ENCODE peak calls at places on chromosomes 7 and 10, in five cellular contexts. M is suprapubic skin, G is SK-N-SH, T is tibial nerve, F is ovary. B is an unnamed sample. For H3K36me3, the result is how much of the 10 kb centered on the place peaks cover.

GRCh38 chr7:138006106-138006505 is 4.2 kb upstream of the CREB3L2 start:
- DNase-seq in M (no peak), G (no peak), T (no peak), F (no peak), B (no peak)

GRCh38 chr7:139118234-139118802 is 8.8 kb upstream of the ZC3HAV1 start:
- DNase-seq in M (no peak), G (no peak), T (no peak), F (no peak), B (no peak)

GRCh38 chr7:40986351-40986873 is 716.5 kb downstream of the INHBA start:
- DNase-seq in M (no peak), G (no peak), T (no peak), F (no peak), B (no peak)

GRCh38 chr7:78562191-78562590 is 763.6 kb downstream of the PHTF2 start:
- DNase-seq in M (no peak), G (no peak), T (no peak), F (no peak), B (no peak)

GRCh38 chr10:100021322-100021721 is 11.6 kb upstream of the DNMBP start:
- DNase-seq in M (no peak), G (no peak), T (no peak), F (no peak), B (no peak)

GRCh38 chr7:130365093-130365492 is 15.2 kb upstream of the CPA1 start:
- DNase-seq in M (no peak), G (no peak), T (no peak), F (no peak), B (no peak)

GRCh38 chr10:89805599-89806013 is 104.2 kb downstream of the KIF20B start:
- DNase-seq in M (no peak), G (no peak), T (no peak), F (no peak), B (no peak)

GRCh38 chr7:123115331-123115730 is 84.4 kb downstream of the SLC13A1 start:
- DNase-seq in M (no peak), G (no peak), T (no peak), F (no peak), B (no peak)

GRCh38 chr10:17238445-17239275 is 10.6 kb downstream of the VIM start:
- DNase-seq in M (no peak), G (no peak), T (no peak), F (no peak), B (no peak)

GRCh38 chr10:79292789-79293746 is 54.2 kb upstream of the PPIF start:
- DNase-seq in M (no peak), G (peak), T (no peak), F (no peak), B (no peak)

GRCh38 chr7:100568176-100568935 is 5.3 kb downstream of the SAP25 start:
- DNase-seq in M (no peak), G (peak), T (no peak), F (peak), B (peak)

GRCh38 chr10:72009430-72010081 is 45.4 kb downstream of the CHST3 start:
- DNase-seq in M (peak), G (peak), T (peak), F (peak), B (peak)

GRCh38 chr10:82378146-82378545 is 503.2 kb downstream of the NRG3 start:
- DNase-seq in M (no peak), G (peak), T (no peak), F (no peak), B (no peak)

GRCh38 chr10:123808873-123809272 is 82.7 kb downstream of the CPXM2 start:
- DNase-seq in M (no peak), G (no peak), T (no peak), F (no peak), B (no peak)

GRCh38 chr7:42986213-42986612 is 54.0 kb downstream of the MRPL32 start:
- DNase-seq in M (no peak), G (no peak), T (no peak), F (no peak), B (no peak)

GRCh38 chr7:104225441-104225840 is 17.6 kb upstream of the ORC5 start:
- DNase-seq in M (no peak), G (no peak), T (no peak), F (no peak), B (no peak)

GRCh38 chr10:44056947-44057811 is 327.7 kb downstream of the CXCL12 start:
- DNase-seq in M (no peak), G (no peak), T (no peak), F (no peak), B (no peak)

GRCh38 chr7:24891173-24891787 is 88.7 kb downstream of the OSBPL3 start:
- DNase-seq in M (no peak), G (no peak), T (no peak), F (no peak), B (no peak)

GRCh38 chr10:88091490-88092061 is 228.2 kb downstream of the PTEN start:
- DNase-seq in M (no peak), G (no peak), T (no peak), F (no peak), B (peak)

GRCh38 chr7:6258440-6259182 is 13.8 kb downstream of the CYTH3 start:
- DNase-seq in M (no peak), G (no peak), T (no peak), F (no peak), B (no peak)

GRCh38 chr10:71837085-71837827 is 13.8 kb downstream of the PSAP start:
- DNase-seq in M (no peak), G (peak), T (no peak), F (no peak), B (no peak)

GRCh38 chr7:131581241-131582157 is 25.1 kb upstream of the PODXL start:
- DNase-seq in M (no peak), G (no peak), T (no peak), F (no peak), B (no peak)

GRCh38 chr10:32957341-32958084 is 517 bp downstream of the ITGB1 start:
- DNase-seq in M (peak), G (peak), T (no peak), F (peak), B (peak)

GRCh38 chr7:23349484-23350157 is 50.5 kb downstream of the MALSU1 start:
- DNase-seq in M (no peak), G (peak), T (no peak), F (no peak), B (no peak)

GRCh38 chr10:44992070-44992731 is 8.5 kb upstream of the ZNF22 start:
- DNase-seq in M (peak), G (no peak), T (peak), F (peak), B (no peak)

GRCh38 chr7:18504965-18505364 is 9.4 kb downstream of the HDAC9 start:
- DNase-seq in M (no peak), G (no peak), T (no peak), F (no peak), B (no peak)

GRCh38 chr7:5255832-5256231 is 26.9 kb upstream of the SLC29A4 start:
- DNase-seq in M (no peak), G (no peak), T (no peak), F (no peak), B (no peak)

GRCh38 chr7:89926721-89927120 is 227.5 kb upstream of the STEAP1 start:
- DNase-seq in M (no peak), G (no peak), T (no peak), F (no peak), B (no peak)

GRCh38 chr7:42181566-42181965 is 55.4 kb downstream of the GLI3 start:
- DNase-seq in M (no peak), G (no peak), T (no peak), F (no peak), B (no peak)

GRCh38 chr7:50342616-50343114 is 38.1 kb downstream of the IKZF1 start:
- DNase-seq in M (no peak), G (no peak), T (no peak), F (no peak), B (peak)

GRCh38 chr7:42232275-42232674 is 4.7 kb downstream of the GLI3 start:
- DNase-seq in M (peak), G (no peak), T (no peak), F (no peak), B (no peak)

GRCh38 chr7:51310131-51310583 is 6.5 kb downstream of the COBL start:
- DNase-seq in M (no peak), G (no peak), T (no peak), F (no peak), B (no peak)

GRCh38 chr10:35236739-35237138 is 99.6 kb upstream of the CCNY start:
- DNase-seq in M (no peak), G (no peak), T (no peak), F (no peak), B (no peak)

GRCh38 chr7:50509459-50509858 is 55.7 kb downstream of the DDC start:
- DNase-seq in M (no peak), G (no peak), T (no peak), F (no peak), B (no peak)

GRCh38 chr7:143002106-143002505 is 24.8 kb downstream of the OR9A2 start:
- DNase-seq in M (no peak), G (peak), T (no peak), F (no peak), B (no peak)

GRCh38 chr10:34523017-34523767 is 291.9 kb downstream of the PARD3 start:
- DNase-seq in M (no peak), G (no peak), T (no peak), F (no peak), B (no peak)

GRCh38 chr10:78170026-78170475 is 136.4 kb downstream of the RPS24 start:
- DNase-seq in M (no peak), G (no peak), T (no peak), F (no peak), B (no peak)

GRCh38 chr10:7776777-7777176 is 11.0 kb downstream of the KIN start:
- DNase-seq in M (no peak), G (no peak), T (no peak), F (no peak), B (no peak)
- H3K36me3 ChIP-seq in M (half or more), G (half or more), T (under half), F (under half), B (half or more)

GRCh38 chr10:114418109-114418508 is 13.8 kb upstream of the AFAP1L2 start:
- DNase-seq in M (no peak), G (no peak), T (no peak), F (no peak), B (no peak)

GRCh38 chr10:114408968-114409444 is 4.7 kb upstream of the AFAP1L2 start:
- DNase-seq in M (no peak), G (no peak), T (no peak), F (no peak), B (no peak)

GRCh38 chr10:114412907-114413386 is 8.6 kb upstream of the AFAP1L2 start:
- DNase-seq in M (no peak), G (no peak), T (no peak), F (no peak), B (no peak)

GRCh38 chr10:114408112-114408967 is 4.0 kb upstream of the AFAP1L2 start:
- DNase-seq in M (no peak), G (no peak), T (no peak), F (no peak), B (no peak)

GRCh38 chr10:114413398-114413797 is 9.1 kb upstream of the AFAP1L2 start:
- DNase-seq in M (no peak), G (no peak), T (no peak), F (no peak), B (no peak)
- H3K4me3 ChIP-seq in M (no peak), G (no peak), T (no peak), F (no peak), B (no peak)

GRCh38 chr7:489876-490275 is 29.8 kb downstream of the PDGFA start:
- DNase-seq in M (no peak), G (no peak), T (no peak), F (no peak), B (no peak)

GRCh38 chr7:491958-492713 is 27.5 kb downstream of the PDGFA start:
- DNase-seq in M (no peak), G (no peak), T (no peak), F (no peak), B (no peak)

GRCh38 chr7:491292-491957 is 28.2 kb downstream of the PDGFA start:
- DNase-seq in M (no peak), G (no peak), T (no peak), F (no peak), B (no peak)

GRCh38 chr7:492714-493065 is 27.0 kb downstream of the PDGFA start:
- DNase-seq in M (no peak), G (no peak), T (no peak), F (no peak), B (no peak)

DNA sequence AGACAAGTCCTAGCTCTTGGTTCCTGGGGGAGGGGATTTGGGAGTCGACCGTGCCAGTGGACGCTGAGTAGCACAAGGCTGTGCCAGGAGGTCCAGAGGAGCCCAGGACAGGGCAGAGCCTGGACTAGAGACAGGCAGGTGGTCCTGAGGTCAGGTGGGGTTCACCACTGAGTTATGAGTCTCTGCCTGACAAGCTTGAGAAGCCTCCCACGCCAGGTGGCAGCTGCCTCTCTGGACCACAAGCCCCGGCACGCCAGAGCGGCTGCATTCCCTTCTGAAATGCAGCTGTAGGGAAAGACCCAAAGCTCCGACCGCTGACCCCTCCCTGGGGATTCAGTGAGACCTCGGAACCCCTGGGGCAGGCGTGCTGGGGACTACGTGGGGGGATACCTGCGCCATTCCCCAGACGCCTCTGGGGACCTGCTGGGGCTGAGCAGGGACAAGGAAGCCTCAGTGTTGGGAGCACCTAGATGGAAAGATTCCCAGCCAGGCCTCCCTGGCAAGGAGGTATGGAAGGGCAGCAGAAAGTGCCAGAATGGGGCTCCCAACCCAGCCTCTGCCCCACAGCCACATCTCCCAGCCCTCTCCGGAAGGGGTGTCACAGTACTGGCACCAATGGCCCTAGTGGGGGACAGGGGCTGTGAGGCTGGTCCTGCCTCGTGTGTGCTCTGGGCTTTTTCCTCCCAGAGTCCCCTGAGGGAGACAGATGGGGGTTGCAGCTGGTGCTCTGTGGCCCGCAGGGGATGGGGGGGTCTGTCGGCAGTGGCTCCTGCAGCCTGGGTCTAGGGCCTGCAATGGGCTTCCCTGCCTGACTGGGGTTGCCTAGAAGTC is 29.0 kb downstream of the PDGFA start:
- DNase-seq in M (no peak), G (no peak), T (no peak), F (no peak), B (no peak)
- TF ChIP-seq EP300 in M (no peak), G (no peak), T (no peak), F (no peak), B (no peak)

DNA sequence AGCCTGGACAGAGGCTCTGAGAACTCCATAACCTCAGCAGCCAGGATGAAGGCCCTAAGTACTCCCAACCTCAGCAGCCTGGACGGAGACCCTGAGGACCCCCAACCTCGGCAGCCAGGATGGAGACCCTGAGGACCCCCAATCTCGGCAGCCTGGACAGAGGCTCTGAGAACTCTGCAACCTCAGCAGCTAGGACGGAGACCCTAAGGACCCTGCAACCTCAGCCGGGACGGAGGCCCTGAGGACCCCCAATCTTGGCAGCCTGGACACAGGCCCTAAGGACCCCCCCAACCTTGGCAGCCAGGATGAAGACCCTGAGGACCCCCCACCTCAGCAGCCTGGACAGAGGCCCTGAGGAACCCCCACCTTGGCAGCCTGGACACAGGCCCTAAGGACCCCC is 16.5 kb downstream of the RRP12 start:
- DNase-seq in M (no peak), G (no peak), T (no peak), F (no peak), B (no peak)
- H3K36me3 ChIP-seq in M (half or more), G (under half), T (under half), F (under half), B (under half)

GRCh38 chr10:92691042-92691590 is 1.4 kb downstream of the HHEX start:
- DNase-seq in M (no peak), G (no peak), T (no peak), F (no peak), B (no peak)
- H3K4me3 ChIP-seq in M (peak), G (no peak), T (no peak), F (no peak), B (peak)

GRCh38 chr10:114925675-114926204 is 12.3 kb upstream of the TRUB1 start:
- DNase-seq in M (no peak), G (no peak), T (no peak), F (no peak), B (no peak)
- TF ChIP-seq EP300 in M (no peak), G (peak), T (no peak), F (no peak), B (no peak)

B was measured in transverse colon.